ENCODE peak calls at places on chromosomes 3 and 15, in five cellular contexts. B is brain microvascular endothelial cell, U is H1, R is neural progenitor cell, Q is AG04450. C is an unnamed sample.

GRCh38 chr15:97972366-97972765 is 11.9 kb downstream of the ARRDC4 start:
- DNase-seq in B (no peak), U (no peak), R (no peak), Q (no peak), C (no peak)

GRCh38 chr3:124879395-124879723 is 7.8 kb downstream of the ITGB5 start:
- DNase-seq in B (no peak), U (no peak), R (no peak), Q (no peak), C (no peak)

GRCh38 chr3:58899159-58899952 is 150.5 kb downstream of the CFAP20DC start:
- DNase-seq in B (no peak), U (no peak), R (no peak), Q (no peak), C (no peak)

GRCh38 chr3:84547971-84548970 is 410.5 kb upstream of the CADM2 start:
- DNase-seq in B (no peak), U (peak), R (peak), Q (no peak), C (peak)

GRCh38 chr15:87755226-87755625 is 501.3 kb downstream of the NTRK3 start:
- DNase-seq in B (no peak), U (no peak), R (no peak), Q (no peak), C (no peak)

GRCh38 chr15:54033954-54034458 is 55.8 kb downstream of the UNC13C start:
- DNase-seq in B (no peak), U (no peak), R (no peak), Q (no peak), C (no peak)

GRCh38 chr15:90203922-90204321 is 2.8 kb downstream of the SEMA4B start:
- DNase-seq in B (no peak), U (no peak), R (no peak), Q (no peak), C (no peak)

GRCh38 chr3:155631323-155632019 is 113.4 kb downstream of the PLCH1 start:
- DNase-seq in B (no peak), U (no peak), R (no peak), Q (no peak), C (no peak)

GRCh38 chr3:12896206-12896697 is 54.9 kb upstream of the RPL32 start:
- DNase-seq in B (no peak), U (no peak), R (peak), Q (no peak), C (no peak)

GRCh38 chr15:95121191-95121590 is 889.8 kb downstream of the MCTP2 start:
- DNase-seq in B (no peak), U (no peak), R (no peak), Q (no peak), C (no peak)

GRCh38 chr15:98954411-98954810 is 53.2 kb downstream of the PGPEP1L start:
- DNase-seq in B (peak), U (no peak), R (no peak), Q (peak), C (no peak)

GRCh38 chr15:101568304-101568703 is 78.8 kb upstream of the PCSK6 start:
- DNase-seq in B (peak), U (no peak), R (no peak), Q (no peak), C (no peak)

GRCh38 chr3:129461022-129461421 is 21.0 kb downstream of the IFT122 start:
- DNase-seq in B (peak), U (no peak), R (no peak), Q (peak), C (no peak)

GRCh38 chr15:66115568-66116206 is 137.9 kb downstream of the MEGF11 start:
- DNase-seq in B (no peak), U (no peak), R (no peak), Q (no peak), C (no peak)

GRCh38 chr3:155035553-155035952 is 44.6 kb upstream of the MME start:
- DNase-seq in B (no peak), U (no peak), R (no peak), Q (no peak), C (no peak)

GRCh38 chr3:45597166-45597565 is 2.6 kb downstream of the LIMD1 start:
- DNase-seq in B (peak), U (no peak), R (no peak), Q (no peak), C (no peak)

GRCh38 chr3:32847520-32847919 is 29.7 kb downstream of the TRIM71 start:
- DNase-seq in B (no peak), U (no peak), R (no peak), Q (no peak), C (no peak)

GRCh38 chr3:36497234-36497633 is 116.9 kb downstream of the STAC start:
- DNase-seq in B (no peak), U (no peak), R (no peak), Q (no peak), C (no peak)
- H3K27ac ChIP-seq in B (no peak), U (no peak), R (no peak), Q (no peak), C (no peak)

DNA sequence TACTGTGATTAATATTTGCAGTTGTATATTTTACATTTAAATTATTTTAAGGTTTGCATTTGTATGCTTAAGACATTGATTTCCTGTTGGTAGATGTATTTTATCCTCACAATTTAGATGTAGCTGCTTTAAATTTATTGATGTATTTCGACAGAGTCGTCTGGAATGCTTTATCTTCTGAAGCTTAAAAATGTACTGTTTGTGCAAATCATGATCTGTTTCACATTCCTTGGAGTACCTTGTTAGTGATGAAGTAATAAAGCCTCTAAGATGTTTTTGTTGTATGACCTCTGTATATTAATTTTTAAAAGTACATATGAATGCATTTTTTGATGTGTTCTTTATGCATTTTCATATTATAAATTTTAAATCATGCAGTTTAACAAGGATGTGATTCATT is 1.9 kb downstream of the CHD2 start:
- DNase-seq in B (no peak), U (no peak), R (no peak), Q (no peak), C (no peak)
- H3K27ac ChIP-seq in B (peak), U (no peak), R (peak), Q (no peak), C (no peak)

DNA sequence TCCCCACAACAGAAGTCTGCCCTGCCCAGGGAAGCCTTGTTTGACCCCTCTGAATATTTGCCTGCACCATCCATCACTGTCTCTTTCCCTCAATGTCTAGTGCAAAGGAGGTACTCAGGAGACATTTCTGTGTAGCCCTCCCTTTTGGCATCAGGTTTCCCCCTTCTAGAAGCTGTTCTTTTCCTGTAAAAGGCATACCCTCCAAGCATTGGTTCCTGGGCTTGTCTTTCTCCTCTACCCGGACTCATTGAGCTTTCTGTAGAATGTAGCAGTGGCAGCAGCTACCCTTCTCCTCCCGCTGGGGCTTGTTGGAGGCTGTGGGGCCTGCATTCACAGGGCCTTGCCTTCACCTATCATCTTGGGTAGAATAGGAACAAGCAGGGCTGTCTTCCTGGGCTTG is 63.5 kb downstream of the CTDSPL start:
- DNase-seq in B (no peak), U (no peak), R (no peak), Q (no peak), C (no peak)
- H3K27ac ChIP-seq in B (no peak), U (no peak), R (no peak), Q (no peak), C (no peak)

GRCh38 chr3:47013231-47013630 is 33.8 kb downstream of the NBEAL2 start:
- DNase-seq in B (no peak), U (no peak), R (no peak), Q (no peak), C (no peak)

GRCh38 chr3:47016934-47017435 is 37.5 kb downstream of the NBEAL2 start:
- DNase-seq in B (peak), U (no peak), R (no peak), Q (peak), C (no peak)

GRCh38 chr3:47016086-47016933 is 36.8 kb downstream of the NBEAL2 start:
- DNase-seq in B (no peak), U (no peak), R (no peak), Q (no peak), C (no peak)

GRCh38 chr3:47014036-47014435 is 34.6 kb downstream of the NBEAL2 start:
- DNase-seq in B (no peak), U (no peak), R (no peak), Q (no peak), C (no peak)

DNA sequence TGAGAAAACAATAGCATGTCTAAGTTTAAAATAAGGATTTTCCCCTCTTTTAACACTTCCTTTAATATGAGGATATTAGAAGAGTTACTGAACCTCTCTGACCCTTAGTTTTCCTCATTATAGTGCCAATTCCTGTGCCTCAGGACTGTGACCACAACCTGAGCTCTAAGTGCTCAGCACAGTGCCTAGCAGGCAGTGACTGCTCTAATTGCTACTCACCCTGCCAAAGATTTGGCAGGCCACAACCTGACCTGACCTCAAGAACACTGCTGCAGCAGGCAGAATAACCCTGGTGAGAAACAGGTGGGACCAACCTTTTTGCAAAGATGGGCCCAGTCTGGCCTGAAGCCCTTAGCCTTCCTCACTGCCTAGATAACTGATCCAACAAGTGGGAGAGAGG is 35.7 kb downstream of the NBEAL2 start:
- DNase-seq in B (no peak), U (no peak), R (no peak), Q (no peak), C (no peak)
- H3K27ac ChIP-seq in B (no peak), U (no peak), R (no peak), Q (no peak), C (no peak)

GRCh38 chr3:123635717-123636116 is 50.9 kb upstream of the HACD2 start:
- DNase-seq in B (no peak), U (no peak), R (no peak), Q (no peak), C (no peak)

GRCh38 chr3:123637131-123637530 is 52.3 kb upstream of the HACD2 start:
- DNase-seq in B (no peak), U (peak), R (peak), Q (no peak), C (no peak)

GRCh38 chr3:123638936-123639680 is 54.3 kb upstream of the HACD2 start:
- DNase-seq in B (no peak), U (no peak), R (peak), Q (no peak), C (no peak)

GRCh38 chr3:123636431-123636841 is 51.6 kb upstream of the HACD2 start:
- DNase-seq in B (no peak), U (peak), R (peak), Q (no peak), C (no peak)

GRCh38 chr3:123637841-123638240 is 53.0 kb upstream of the HACD2 start:
- DNase-seq in B (no peak), U (no peak), R (no peak), Q (no peak), C (no peak)
- H3K27ac ChIP-seq in B (no peak), U (no peak), R (no peak), Q (no peak), C (no peak)

GRCh38 chr3:49296781-49297420 is 19.9 kb upstream of the C3orf62 start:
- DNase-seq in B (no peak), U (no peak), R (no peak), Q (no peak), C (no peak)
- H3K27ac ChIP-seq in B (no peak), U (no peak), R (no peak), Q (no peak), C (no peak)